ENCODE peak calls at places on chromosome 12, in four cellular contexts. I is K562, N is GM12891, T is GM12878. D is an unnamed sample.

GRCh38 chr12:15721716-15722115 is 67.5 kb downstream of the EPS8 start:
- DNase-seq in N (no peak), T (no peak), I (no peak), D (no peak)

GRCh38 chr12:78641837-78642423 is 222.6 kb upstream of the SYT1 start:
- DNase-seq in N (no peak), T (no peak), I (no peak), D (no peak)

GRCh38 chr12:48815281-48816110 is 2.8 kb upstream of the CACNB3 start:
- DNase-seq in I (peak), N (no peak), T (no peak), D (peak)

GRCh38 chr12:40970320-40970907 is 217.7 kb upstream of the PDZRN4 start:
- DNase-seq in T (no peak), N (no peak), I (no peak), D (no peak)

GRCh38 chr12:57452937-57453509 is 2.1 kb upstream of the INHBE start:
- DNase-seq in T (no peak), N (no peak), I (peak), D (no peak)

GRCh38 chr12:67833602-67834001 is 155.6 kb upstream of the IFNG-AS1 start:
- DNase-seq in I (no peak), N (no peak), T (no peak), D (no peak)

GRCh38 chr12:125015680-125016310 is 22.4 kb downstream of the BRI3BP start:
- DNase-seq in N (no peak), I (no peak), T (no peak), D (no peak)

GRCh38 chr12:109109756-109110350 is 6.5 kb upstream of the ACACB start:
- DNase-seq in T (no peak), N (no peak), I (no peak), D (no peak)

GRCh38 chr12:56927281-56927680 is 6.9 kb downstream of the SDR9C7 start:
- DNase-seq in N (no peak), I (no peak), T (no peak), D (no peak)

GRCh38 chr12:118336123-118336522 is 36.6 kb downstream of the TAOK3 start:
- DNase-seq in I (no peak), N (no peak), T (no peak), D (no peak)

GRCh38 chr12:104710940-104711725 is 247.0 kb downstream of the SLC41A2 start:
- DNase-seq in N (no peak), T (no peak), I (no peak), D (no peak)

GRCh38 chr12:402127-402456 is 648 bp downstream of the CCDC77 start:
- DNase-seq in N (no peak), T (no peak), I (no peak), D (peak)

GRCh38 chr12:77953515-77953914 is 122.8 kb downstream of the NAV3 start:
- DNase-seq in T (no peak), I (no peak), N (no peak), D (no peak)

GRCh38 chr12:89384050-89384749 is 31.9 kb upstream of the DUSP6 start:
- DNase-seq in I (no peak), N (no peak), T (no peak), D (peak)

DNA sequence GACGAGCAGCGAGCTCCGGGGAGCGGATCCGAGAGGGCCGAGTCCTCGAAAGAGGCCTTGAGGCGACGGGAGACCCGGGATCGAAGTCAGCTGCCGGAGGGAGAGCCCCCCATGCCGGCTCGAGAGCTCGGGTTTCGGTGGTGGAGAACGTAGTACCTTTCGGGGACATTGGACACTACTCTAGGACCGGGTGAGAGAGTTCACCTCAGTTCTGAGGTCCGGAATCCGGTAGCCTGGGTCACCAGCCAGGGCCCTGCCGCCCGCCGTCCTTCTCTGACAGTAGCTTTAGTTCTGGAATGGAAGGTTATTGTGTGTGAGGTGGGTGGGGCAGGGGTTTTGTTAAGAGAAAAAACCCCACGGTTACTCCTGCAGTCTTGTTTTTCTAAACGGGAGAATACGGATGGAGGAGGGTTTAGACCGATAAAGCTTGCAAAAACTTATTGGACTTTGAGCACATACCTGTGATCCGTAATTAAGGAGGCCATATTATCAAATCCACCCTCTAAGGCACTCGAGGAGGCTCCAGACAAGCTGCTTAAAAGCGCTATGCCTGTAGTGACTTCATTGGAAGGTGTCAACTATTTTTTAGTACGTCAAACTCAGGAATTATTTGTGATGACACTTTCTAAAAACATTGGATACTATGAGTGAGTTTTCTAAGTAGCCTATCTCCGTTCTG is 765 bp downstream of the SCYL2 start:
- DNase-seq in I (peak), N (no peak), T (no peak), D (no peak)
- TF ChIP-seq SPI1 in I (no peak), N (no peak), T (no peak), D (no peak)

DNA sequence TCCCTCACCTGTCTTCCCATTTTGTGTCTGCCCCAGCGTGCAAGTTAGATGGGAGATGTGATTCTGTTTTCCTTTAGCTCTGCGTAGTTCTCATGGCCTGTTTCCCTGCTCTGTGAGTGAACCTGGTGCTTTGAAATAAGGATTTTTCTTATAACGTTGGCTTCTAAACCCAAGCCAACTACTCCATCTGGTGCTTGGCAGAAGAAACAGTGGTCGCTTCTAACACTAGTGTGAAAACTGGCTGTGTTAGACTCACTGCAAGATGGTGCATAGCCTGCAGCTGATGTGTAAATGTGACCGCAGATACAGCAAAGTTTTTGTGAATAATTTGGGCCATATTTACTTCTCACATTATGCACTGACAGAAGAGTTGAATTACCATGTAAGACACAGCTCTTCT is 12.2 kb downstream of the GTF2H3 start:
- DNase-seq in I (no peak), N (no peak), T (no peak), D (no peak)
- TF ChIP-seq SPI1 in I (no peak), N (no peak), T (no peak), D (no peak)

GRCh38 chr12:12812605-12813119 is 484 bp upstream of the DDX47 start:
- DNase-seq in I (peak), T (no peak), N (no peak), D (no peak)

GRCh38 chr12:12810507-12811143 is 2.5 kb upstream of the DDX47 start:
- DNase-seq in I (no peak), T (no peak), N (no peak), D (no peak)

GRCh38 chr12:12812163-12812562 is 983 bp upstream of the DDX47 start:
- DNase-seq in N (no peak), T (no peak), I (no peak), D (no peak)

GRCh38 chr12:12811343-12811742 is 1.8 kb upstream of the DDX47 start:
- DNase-seq in I (no peak), T (no peak), N (no peak), D (no peak)

DNA sequence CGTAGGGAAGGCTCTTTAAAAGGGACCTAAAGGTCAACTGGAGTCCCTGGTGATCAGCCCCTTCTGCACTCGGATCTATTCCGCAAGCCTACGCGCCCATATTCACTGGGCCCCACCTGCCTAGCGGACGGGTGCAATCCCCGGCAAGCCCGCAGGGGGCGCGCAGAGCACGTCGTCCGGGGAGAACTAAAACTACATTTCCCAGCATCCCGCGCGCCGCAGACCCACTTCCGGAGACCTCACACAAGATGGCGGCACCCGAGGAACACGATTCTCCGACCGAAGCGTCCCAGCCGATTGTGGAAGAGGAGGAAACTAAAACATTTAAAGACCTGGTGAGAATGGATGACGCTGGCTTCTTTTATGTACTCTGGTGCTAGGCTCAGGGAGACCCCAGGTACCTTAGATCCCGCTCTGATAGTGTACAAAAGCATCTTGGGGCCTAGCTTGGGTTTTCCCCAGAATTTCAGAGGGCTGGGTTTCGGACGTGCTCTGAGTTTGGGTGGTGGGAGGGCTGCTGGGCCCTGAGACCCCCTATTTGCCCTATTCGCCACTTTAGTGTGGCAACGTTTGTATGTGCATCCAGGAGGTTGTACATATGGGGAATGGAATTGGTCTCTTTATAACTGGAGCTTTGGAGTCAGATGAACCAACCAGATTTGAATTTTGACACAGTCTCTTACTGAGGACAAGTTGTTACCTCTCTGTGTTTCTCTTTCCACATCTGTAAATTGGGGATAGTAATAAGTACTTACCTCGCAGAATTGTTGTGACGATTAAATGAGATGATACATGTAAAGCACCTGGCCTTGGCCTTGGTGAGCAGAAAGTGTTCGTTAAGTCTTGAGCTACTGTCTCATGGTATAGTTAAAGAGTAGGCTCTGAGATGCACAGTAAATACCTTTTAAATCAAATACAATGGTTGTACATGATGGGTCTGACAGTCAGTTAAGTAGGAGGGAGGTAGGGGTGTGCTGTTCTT is at the start of gene DDX47:
- DNase-seq in T (peak), I (peak), N (peak), D (peak)
- TF ChIP-seq SPI1 in T (no peak), I (no peak), N (peak), D (no peak)

GRCh38 chr12:106950591-106950990 is 5.1 kb upstream of the TMEM263 start:
- DNase-seq in I (no peak), N (no peak), T (no peak), D (no peak)
- TF ChIP-seq SPI1 in I (no peak), N (no peak), T (no peak), D (no peak)

D was measured in HL-60.